ENCODE peak calls at places on chromosomes 7 and 10, in five cellular contexts. O is iPS-NIHi11, A is NCI-H187 treated with DMSO at 0.1 percent for 48 hours, N is PC-3, J is Right ventricle myocardium superior. V is an unnamed sample.

GRCh38 chr7:27156508-27156898 is at the start of gene HOXA7:
- DNase-seq in N (no peak), O (peak), J (no peak), A (no peak), V (no peak)

GRCh38 chr7:37357277-37357996 is 91.2 kb downstream of the ELMO1 start:
- DNase-seq in N (no peak), A (no peak), O (no peak), J (no peak), V (no peak)

GRCh38 chr10:44981172-44982113 is 2.8 kb upstream of the DEPP1 start:
- DNase-seq in O (no peak), J (peak), N (peak), A (no peak), V (peak)

GRCh38 chr7:130490888-130491771 is 755 bp upstream of the MEST start:
- DNase-seq in O (peak), N (no peak), J (peak), A (no peak), V (no peak)

GRCh38 chr7:7766671-7767070 is 48.3 kb upstream of the RPA3 start:
- DNase-seq in N (peak), J (no peak), O (no peak), A (no peak), V (no peak)

GRCh38 chr7:21071570-21071969 is 284.9 kb upstream of the SP8 start:
- DNase-seq in A (no peak), O (no peak), J (no peak), N (peak), V (peak)

GRCh38 chr7:69859342-69859741 is 261.1 kb downstream of the AUTS2 start:
- DNase-seq in O (no peak), A (no peak), N (no peak), J (no peak), V (no peak)

GRCh38 chr7:86976958-86977357 is 82.5 kb downstream of the ELAPOR2 start:
- DNase-seq in N (no peak), J (no peak), O (no peak), A (no peak), V (no peak)

GRCh38 chr10:87705339-87705738 is 45.7 kb downstream of the PAPSS2 start:
- DNase-seq in N (peak), O (no peak), A (no peak), J (no peak), V (peak)